ENCODE peak calls at places on chromosomes 12 and 14, in five cellular contexts. T, B, H, Y and Q are unnamed samples.

GRCh38 chr14:75906680-75907280 is 75.0 kb downstream of the TGFB3 start:
- DNase-seq in B (peak; percentile 49), H (peak; percentile 39), T (peak; percentile 28), Y (peak; percentile 53), Q (peak; percentile 49)

GRCh38 chr12:81263072-81263471 is 185.2 kb downstream of the ACSS3 start:
- DNase-seq in T (no peak), H (no peak), B (no peak), Y (no peak), Q (no peak)

GRCh38 chr12:111430418-111431353 is 25.0 kb downstream of the SH2B3 start:
- DNase-seq in T (no peak), B (peak; percentile 42), H (peak; percentile 83), Y (no peak), Q (no peak)

GRCh38 chr12:4771960-4772566 is 51.9 kb downstream of the GALNT8 start:
- DNase-seq in H (no peak), B (no peak), Y (no peak), T (no peak), Q (no peak)

GRCh38 chr14:70754989-70755388 is 54.3 kb downstream of the MAP3K9 start:
- DNase-seq in T (no peak), H (no peak), Y (no peak), B (no peak), Q (no peak)

GRCh38 chr12:70221626-70222025 is 21.6 kb upstream of the CNOT2 start:
- DNase-seq in Y (no peak), T (no peak), H (no peak), B (no peak), Q (no peak)

GRCh38 chr12:74317078-74317581 is 220.5 kb upstream of the ATXN7L3B start:
- DNase-seq in Y (no peak), T (no peak), B (no peak), H (no peak), Q (peak; percentile 32)

GRCh38 chr12:88185988-88186387 is 43.9 kb downstream of the TMTC3 start:
- DNase-seq in T (no peak), B (no peak), H (no peak), Y (no peak), Q (no peak)

GRCh38 chr12:132103542-132104308 is 40.4 kb downstream of the DDX51 start:
- DNase-seq in B (no peak), Y (no peak), T (no peak), H (no peak), Q (no peak)

GRCh38 chr14:54667764-54668163 is 100.8 kb downstream of the SAMD4A start:
- DNase-seq in B (no peak), H (no peak), Y (no peak), T (no peak), Q (no peak)

GRCh38 chr14:34851395-34851794 is 23.8 kb downstream of the BAZ1A start:
- DNase-seq in H (no peak), B (no peak), T (no peak), Y (no peak), Q (no peak)

GRCh38 chr14:104048758-104049496 is 36.6 kb upstream of the ASPG start:
- DNase-seq in B (no peak), Y (no peak), T (no peak), H (no peak), Q (no peak)